ENCODE peak calls at places on chromosomes 1 and 21, in four cellular contexts. C is fibroblast of mammary gland, H is lower lobe of right lung, E is stomach. S is an unnamed sample.

GRCh38 chr1:45536886-45537285 is 13.7 kb upstream of the AKR1A1 start:
- DNase-seq in C (no peak), H (no peak), E (no peak), S (no peak)

GRCh38 chr21:41139275-41139674 is 28.7 kb upstream of the BACE2 start:
- DNase-seq in H (no peak), C (no peak), E (no peak), S (no peak)

GRCh38 chr1:193674292-193674944 is 488.0 kb upstream of the B3GALT2 start:
- DNase-seq in H (no peak), E (no peak), C (no peak), S (peak)

GRCh38 chr1:5619469-5619868 is 372.8 kb downstream of the NPHP4 start:
- DNase-seq in E (no peak), C (no peak), H (no peak), S (no peak)

GRCh38 chr1:1777510-1777909 is 760 bp downstream of the NADK start:
- DNase-seq in E (no peak), H (no peak), C (peak), S (peak)

GRCh38 chr21:36966846-36967657 is 583 bp upstream of the HLCS start:
- DNase-seq in H (no peak), C (peak), E (no peak), S (no peak)

GRCh38 chr21:24224411-24224810 is 1382.9 kb downstream of the MRPL39 start:
- DNase-seq in E (no peak), C (no peak), H (no peak), S (no peak)

GRCh38 chr1:89657886-89658285 is 25.0 kb downstream of the LRRC8C start:
- DNase-seq in E (no peak), H (no peak), C (no peak), S (no peak)

GRCh38 chr1:86324423-86324822 is 71.7 kb downstream of the ODF2L start:
- DNase-seq in H (no peak), E (no peak), C (no peak), S (no peak)

GRCh38 chr1:79469121-79469520 is 462.6 kb upstream of the ADGRL4 start:
- DNase-seq in C (no peak), H (no peak), E (no peak), S (no peak)

GRCh38 chr1:40798366-40799310 is 15.1 kb downstream of the KCNQ4 start:
- DNase-seq in C (no peak), E (peak), H (no peak), S (no peak)

GRCh38 chr1:176567190-176567794 is 104.3 kb downstream of the PAPPA2 start:
- DNase-seq in H (no peak), C (peak), E (no peak), S (peak)

GRCh38 chr1:20847619-20848080 is 60.5 kb upstream of the HP1BP3 start:
- DNase-seq in E (no peak), H (no peak), C (peak), S (peak)

GRCh38 chr1:203211812-203212211 is 17.7 kb downstream of the CHIT1 start:
- DNase-seq in E (no peak), H (no peak), C (no peak), S (no peak)

GRCh38 chr1:94676686-94677085 is 135.1 kb upstream of the F3 start:
- DNase-seq in C (no peak), E (peak), H (peak), S (no peak)

GRCh38 chr1:240607006-240607405 is 4.9 kb downstream of the GREM2 start:
- DNase-seq in H (no peak), E (no peak), C (no peak), S (no peak)
- TF ChIP-seq CTCF in H (no peak), E (no peak), C (no peak), S (no peak)

GRCh38 chr1:25050165-25050564 is 120.1 kb upstream of the RUNX3 start:
- DNase-seq in H (no peak), C (no peak), E (no peak), S (no peak)
- H3K4me3 ChIP-seq in H (no peak), C (no peak), E (no peak), S (no peak)

GRCh38 chr1:44238651-44239050 is 25.4 kb downstream of the DMAP1 start:
- DNase-seq in C (no peak), H (no peak), E (no peak), S (no peak)

GRCh38 chr1:44236873-44237272 is 23.6 kb downstream of the DMAP1 start:
- DNase-seq in E (no peak), H (peak), C (no peak), S (no peak)

GRCh38 chr1:44239337-44239960 is 26.2 kb downstream of the DMAP1 start:
- DNase-seq in C (peak), H (peak), E (no peak), S (peak)

GRCh38 chr1:44239961-44240371 is 26.7 kb downstream of the DMAP1 start:
- DNase-seq in E (no peak), H (peak), C (peak), S (no peak)

DNA sequence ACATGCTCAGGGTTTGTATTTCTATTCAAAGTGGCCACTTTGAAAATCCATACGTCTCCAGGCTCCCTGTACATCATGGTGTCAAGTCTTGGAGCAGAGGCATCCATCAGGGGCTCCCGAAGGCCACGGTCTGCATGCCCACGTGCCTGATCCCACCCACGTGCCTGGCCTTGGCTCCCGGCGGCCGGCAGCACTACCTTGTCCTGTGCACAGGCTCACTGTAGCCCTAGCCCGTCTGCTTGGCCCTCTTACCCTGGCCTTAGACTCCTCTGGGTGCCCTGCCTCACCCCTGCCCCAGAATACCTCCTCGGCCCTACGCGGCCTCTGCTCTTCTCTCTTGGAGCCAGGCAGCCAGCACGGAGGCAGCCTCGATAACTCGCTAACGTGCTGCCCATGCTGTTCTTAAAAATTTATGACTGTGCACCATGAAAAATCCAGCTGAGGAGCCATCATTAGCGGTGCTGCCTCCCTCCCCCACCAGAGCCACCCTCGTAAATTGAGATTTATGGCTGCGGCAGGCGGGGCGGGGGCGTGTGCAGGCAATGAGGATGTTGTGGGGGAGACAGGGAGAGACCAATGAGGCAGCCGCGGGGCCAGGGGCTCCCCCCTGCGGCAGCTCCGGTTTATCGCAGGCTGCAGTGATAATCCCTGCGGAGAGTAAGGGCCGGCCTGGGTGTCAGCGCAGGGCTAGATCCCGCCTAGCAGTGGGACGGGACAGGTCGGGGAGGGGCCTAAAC is 24.6 kb downstream of the DMAP1 start:
- DNase-seq in E (no peak), C (peak), H (peak), S (no peak)
- TF ChIP-seq CTCF in E (peak), C (peak), H (peak), S (peak)

GRCh38 chr1:236144033-236144432 is 1.7 kb downstream of the GPR137B start:
- DNase-seq in C (no peak), E (no peak), H (no peak), S (no peak)
- H3K4me3 ChIP-seq in C (peak), E (no peak), H (peak), S (peak)

DNA sequence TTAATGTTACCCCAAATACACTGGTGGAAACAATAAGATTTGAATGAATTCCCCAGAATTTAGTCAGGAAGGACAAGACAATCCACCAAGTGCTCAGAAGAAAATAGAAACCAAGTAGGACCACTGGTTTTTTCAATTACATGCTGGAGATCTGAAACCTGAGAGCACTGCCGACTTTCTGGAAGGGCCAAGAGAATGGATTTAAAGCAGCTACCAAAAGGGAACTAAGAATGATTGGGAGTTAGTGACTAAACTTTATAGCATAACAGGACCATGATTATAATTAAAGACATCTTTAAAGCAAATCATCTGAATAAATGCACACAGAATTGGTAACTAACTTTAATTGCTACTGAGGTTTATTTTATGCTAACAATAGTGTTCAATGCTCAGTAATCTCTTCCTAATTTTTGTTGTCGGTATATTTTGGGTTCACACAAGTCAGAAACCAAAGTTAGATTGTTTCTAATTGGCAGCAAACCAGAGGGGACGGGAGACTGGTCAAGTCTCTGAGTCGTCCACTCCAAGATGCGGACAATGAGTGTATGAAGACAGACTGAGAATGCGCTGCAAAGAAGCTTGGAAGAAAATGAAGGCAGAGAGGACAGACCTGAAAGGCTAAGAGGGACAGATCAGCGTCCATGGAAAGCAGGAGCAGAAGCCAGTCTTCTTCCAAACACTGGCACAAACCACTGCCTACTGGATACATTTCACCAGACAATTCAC is 2.3 kb upstream of the RGS13 start:
- DNase-seq in H (no peak), C (peak), E (no peak), S (no peak)
- TF ChIP-seq CTCF in H (no peak), C (no peak), E (no peak), S (no peak)

GRCh38 chr1:244174922-244175521 is 123.9 kb downstream of the ZBTB18 start:
- DNase-seq in C (no peak), E (no peak), H (no peak), S (no peak)

GRCh38 chr1:244173765-244174164 is 122.7 kb downstream of the ZBTB18 start:
- DNase-seq in E (no peak), C (no peak), H (no peak), S (no peak)

GRCh38 chr1:244173240-244173639 is 122.2 kb downstream of the ZBTB18 start:
- DNase-seq in E (no peak), H (no peak), C (no peak), S (no peak)

GRCh38 chr1:244176201-244176600 is 125.1 kb downstream of the ZBTB18 start:
- DNase-seq in C (no peak), H (no peak), E (no peak), S (no peak)

DNA sequence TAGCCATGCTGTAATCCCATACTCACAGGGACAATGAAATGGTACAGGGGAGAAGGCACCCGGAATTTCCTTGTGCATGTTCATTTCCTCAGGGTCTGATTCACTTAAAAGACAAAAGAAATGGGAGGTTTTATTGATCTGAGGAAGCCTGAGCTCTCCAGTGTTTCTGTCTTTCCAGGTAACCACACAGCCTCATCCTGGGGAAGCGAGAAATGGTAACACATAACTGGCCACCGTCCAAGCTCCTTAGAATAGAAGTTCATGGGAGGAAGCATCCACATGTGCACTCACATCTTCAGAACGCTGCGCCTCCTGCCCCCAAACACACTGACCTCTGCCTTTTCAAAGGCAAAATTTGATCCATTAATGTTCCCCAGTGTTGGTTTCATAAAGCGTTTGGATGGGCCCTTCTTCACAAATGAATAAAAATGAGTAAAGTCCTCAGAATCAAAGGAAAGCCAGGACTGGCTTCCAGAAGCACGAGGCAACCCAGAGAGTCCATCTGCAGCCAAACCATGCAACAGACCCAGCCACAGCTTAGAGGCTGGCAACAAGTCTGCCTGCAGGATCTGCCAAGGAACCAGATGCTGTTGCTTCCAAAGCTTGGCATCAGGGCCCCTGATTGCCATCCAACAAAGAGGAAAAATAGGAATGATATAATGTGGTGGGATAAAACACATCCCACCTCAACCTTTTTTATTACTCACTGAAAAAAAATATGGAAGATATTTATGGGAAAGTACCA is 120.3 kb downstream of the ZBTB18 start:
- DNase-seq in C (no peak), H (no peak), E (no peak), S (no peak)
- H3K4me3 ChIP-seq in C (no peak), H (no peak), E (no peak), S (no peak)

GRCh38 chr1:66281808-66282207 is 252.1 kb upstream of the SGIP1 start:
- DNase-seq in E (no peak), C (no peak), H (no peak), S (no peak)

GRCh38 chr1:66284746-66285145 is 249.2 kb upstream of the SGIP1 start:
- DNase-seq in H (no peak), E (no peak), C (no peak), S (no peak)

GRCh38 chr1:66283583-66284041 is 250.3 kb upstream of the SGIP1 start:
- DNase-seq in H (no peak), C (peak), E (no peak), S (no peak)

GRCh38 chr1:66282885-66283284 is 251.1 kb upstream of the SGIP1 start:
- DNase-seq in E (no peak), H (no peak), C (no peak), S (no peak)

GRCh38 chr1:66282343-66282852 is 251.6 kb upstream of the SGIP1 start:
- DNase-seq in C (peak), H (no peak), E (no peak), S (peak)
- TF ChIP-seq CTCF in C (peak), H (no peak), E (no peak), S (peak)

DNA sequence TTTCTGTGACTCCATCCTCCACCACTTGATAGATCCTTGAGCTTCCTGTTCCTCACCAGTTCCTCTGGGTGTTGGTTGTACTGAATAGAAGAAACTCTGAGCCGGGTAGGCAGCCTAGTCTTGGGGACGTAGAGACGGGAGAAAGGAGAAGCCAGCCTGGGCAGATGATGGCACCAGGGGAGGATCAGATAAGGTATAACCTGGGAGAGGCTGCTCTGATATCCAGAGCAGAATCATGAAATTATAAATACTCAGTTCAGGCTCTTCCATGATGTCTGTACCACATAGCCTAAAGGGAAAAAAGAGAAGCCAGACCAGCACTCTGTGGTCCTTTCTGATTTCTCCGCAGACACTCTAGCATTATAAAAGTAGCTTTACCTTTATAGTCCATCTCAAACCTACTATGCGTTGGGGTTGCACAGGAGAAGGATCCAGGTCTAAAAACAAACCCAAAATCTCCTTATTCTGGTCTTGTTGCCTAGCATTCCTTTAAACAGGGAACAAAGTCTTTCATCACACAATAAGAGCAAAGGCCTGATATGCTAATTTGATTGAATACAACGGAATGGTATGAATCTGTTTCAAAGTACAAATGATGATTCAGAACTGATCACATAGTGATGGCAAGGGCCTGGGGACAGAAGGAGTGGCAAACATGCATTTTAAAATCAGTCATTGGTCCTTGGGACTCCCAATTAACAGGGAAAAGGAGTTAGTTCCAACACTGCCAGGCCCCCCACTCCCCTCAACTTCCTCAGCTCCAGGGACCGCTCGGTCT is 1.2 kb upstream of the CD34 start:
- DNase-seq in E (no peak), H (no peak), C (peak), S (no peak)
- H3K4me3 ChIP-seq in E (no peak), H (no peak), C (no peak), S (no peak)